ENCODE peak calls at places on chromosomes 11 and 22, in four cellular contexts. One of them, this sample, is unnamed.

GRCh38 chr11:65811764-65812475 is 21.8 kb upstream of the SNX32 start:
- DNase-seq in PC-3: no peak
- DNase-seq in hepatocyte: no peak
- DNase-seq in OCI-LY7: no peak
- DNase-seq in this sample: no peak

GRCh38 chr11:117923773-117924172 is 5.4 kb downstream of the TMPRSS13 start:
- DNase-seq in PC-3: no peak
- DNase-seq in hepatocyte: no peak
- DNase-seq in OCI-LY7: no peak
- DNase-seq in this sample: no peak

GRCh38 chr11:107157146-107157808 is 139.0 kb upstream of the GUCY1A2 start:
- DNase-seq in PC-3: no peak
- DNase-seq in hepatocyte: no peak
- DNase-seq in OCI-LY7: no peak
- DNase-seq in this sample: peak

GRCh38 chr22:17706451-17706900 is 67.8 kb downstream of the BID start:
- DNase-seq in PC-3: peak
- DNase-seq in hepatocyte: peak
- DNase-seq in OCI-LY7: peak
- DNase-seq in this sample: peak

GRCh38 chr11:11149671-11150459 is 203.2 kb downstream of the CSNK2A3 start:
- DNase-seq in PC-3: no peak
- DNase-seq in hepatocyte: no peak
- DNase-seq in OCI-LY7: peak
- DNase-seq in this sample: no peak

GRCh38 chr22:48327721-48328120 is 1500.0 kb downstream of the BRD1 start:
- DNase-seq in PC-3: no peak
- DNase-seq in hepatocyte: no peak
- DNase-seq in OCI-LY7: no peak
- DNase-seq in this sample: no peak

GRCh38 chr22:41987276-41987675 is 11.3 kb upstream of the WBP2NL start:
- DNase-seq in PC-3: no peak
- DNase-seq in hepatocyte: no peak
- DNase-seq in OCI-LY7: no peak
- DNase-seq in this sample: no peak

GRCh38 chr11:93537767-93538261 is 5.4 kb downstream of the SMCO4 start:
- DNase-seq in PC-3: peak
- DNase-seq in hepatocyte: peak
- DNase-seq in OCI-LY7: no peak
- DNase-seq in this sample: no peak

GRCh38 chr11:125871391-125872137 is 15.9 kb upstream of the HYLS1 start:
- DNase-seq in PC-3: peak
- DNase-seq in hepatocyte: peak
- DNase-seq in OCI-LY7: peak
- DNase-seq in this sample: peak

GRCh38 chr22:29300807-29301601 is 5.4 kb upstream of the GAS2L1 start:
- DNase-seq in PC-3: no peak
- DNase-seq in hepatocyte: no peak
- DNase-seq in OCI-LY7: no peak
- DNase-seq in this sample: peak

GRCh38 chr11:2674681-2675131 is 25.1 kb downstream of the KCNQ1OT1 start:
- DNase-seq in PC-3: no peak
- DNase-seq in hepatocyte: no peak
- DNase-seq in OCI-LY7: no peak
- DNase-seq in this sample: peak

GRCh38 chr11:94770563-94771120 is 2.5 kb downstream of the AMOTL1 start:
- DNase-seq in PC-3: no peak
- DNase-seq in hepatocyte: no peak
- DNase-seq in OCI-LY7: no peak
- DNase-seq in this sample: no peak

GRCh38 chr11:65301491-65302329 is 13.0 kb upstream of the CDC42EP2 start:
- DNase-seq in PC-3: no peak
- DNase-seq in hepatocyte: peak
- DNase-seq in OCI-LY7: no peak
- DNase-seq in this sample: peak

GRCh38 chr11:90438069-90438468 is 215.2 kb upstream of the CHORDC1 start:
- DNase-seq in PC-3: no peak
- DNase-seq in hepatocyte: no peak
- DNase-seq in OCI-LY7: no peak
- DNase-seq in this sample: peak

GRCh38 chr22:49702068-49702397 is 125.6 kb downstream of the BRD1 start:
- DNase-seq in PC-3: no peak
- DNase-seq in hepatocyte: no peak
- DNase-seq in OCI-LY7: no peak
- DNase-seq in this sample: no peak

GRCh38 chr11:26947904-26948639 is 45.8 kb upstream of the FIBIN start:
- DNase-seq in PC-3: no peak
- DNase-seq in hepatocyte: no peak
- DNase-seq in OCI-LY7: no peak
- DNase-seq in this sample: no peak

GRCh38 chr11:59766542-59766941 is 11.4 kb downstream of the STX3 start:
- DNase-seq in PC-3: no peak
- DNase-seq in hepatocyte: peak
- DNase-seq in OCI-LY7: no peak
- DNase-seq in this sample: no peak

GRCh38 chr22:29083576-29084566 is 11.0 kb downstream of the KREMEN1 start:
- DNase-seq in PC-3: peak
- DNase-seq in hepatocyte: no peak
- DNase-seq in OCI-LY7: no peak
- DNase-seq in this sample: no peak

GRCh38 chr22:30969532-30970355 is 679 bp downstream of the TUG1 start:
- DNase-seq in PC-3: peak
- DNase-seq in hepatocyte: peak
- DNase-seq in OCI-LY7: peak
- DNase-seq in this sample: peak

GRCh38 chr22:48905206-48905975 is 922.3 kb downstream of the BRD1 start:
- DNase-seq in PC-3: no peak
- DNase-seq in hepatocyte: no peak
- DNase-seq in OCI-LY7: no peak
- DNase-seq in this sample: no peak

GRCh38 chr11:73520358-73521061 is 77.4 kb downstream of the FAM168A start:
- DNase-seq in PC-3: no peak
- DNase-seq in hepatocyte: no peak
- DNase-seq in OCI-LY7: no peak
- DNase-seq in this sample: no peak

GRCh38 chr22:31488346-31488883 is 1.2 kb downstream of the EIF4ENIF1 start:
- DNase-seq in PC-3: no peak
- DNase-seq in hepatocyte: no peak
- DNase-seq in OCI-LY7: no peak
- DNase-seq in this sample: no peak

GRCh38 chr22:31286360-31287255 is 5.7 kb downstream of the PIK3IP1 start:
- DNase-seq in PC-3: no peak
- DNase-seq in hepatocyte: no peak
- DNase-seq in OCI-LY7: peak
- DNase-seq in this sample: no peak

GRCh38 chr22:41021039-41021654 is 70.0 kb downstream of the RBX1 start:
- DNase-seq in PC-3: no peak
- DNase-seq in hepatocyte: peak
- DNase-seq in OCI-LY7: peak
- DNase-seq in this sample: peak

GRCh38 chr11:2804701-2805387 is 80.7 kb downstream of the CDKN1C start:
- DNase-seq in PC-3: no peak
- DNase-seq in hepatocyte: no peak
- DNase-seq in OCI-LY7: no peak
- DNase-seq in this sample: no peak

GRCh38 chr11:22466809-22467208 is 128.6 kb downstream of the SLC17A6 start:
- DNase-seq in PC-3: peak
- DNase-seq in hepatocyte: peak
- DNase-seq in OCI-LY7: no peak
- DNase-seq in this sample: no peak

GRCh38 chr11:79052539-79052938 is 388.3 kb downstream of the TENM4 start:
- DNase-seq in PC-3: peak
- DNase-seq in hepatocyte: no peak
- DNase-seq in OCI-LY7: no peak
- DNase-seq in this sample: peak

GRCh38 chr11:68658097-68658496 is 26.2 kb upstream of the GAL start:
- DNase-seq in PC-3: no peak
- DNase-seq in hepatocyte: no peak
- DNase-seq in OCI-LY7: no peak
- DNase-seq in this sample: no peak

GRCh38 chr11:112499908-112500204 is 239.2 kb upstream of the PLET1 start:
- DNase-seq in PC-3: no peak
- DNase-seq in hepatocyte: no peak
- DNase-seq in OCI-LY7: no peak
- DNase-seq in this sample: peak

GRCh38 chr11:125494601-125494986 is 1.5 kb downstream of the FEZ1 start:
- DNase-seq in PC-3: no peak
- DNase-seq in hepatocyte: no peak
- DNase-seq in OCI-LY7: no peak
- DNase-seq in this sample: no peak

DNA sequence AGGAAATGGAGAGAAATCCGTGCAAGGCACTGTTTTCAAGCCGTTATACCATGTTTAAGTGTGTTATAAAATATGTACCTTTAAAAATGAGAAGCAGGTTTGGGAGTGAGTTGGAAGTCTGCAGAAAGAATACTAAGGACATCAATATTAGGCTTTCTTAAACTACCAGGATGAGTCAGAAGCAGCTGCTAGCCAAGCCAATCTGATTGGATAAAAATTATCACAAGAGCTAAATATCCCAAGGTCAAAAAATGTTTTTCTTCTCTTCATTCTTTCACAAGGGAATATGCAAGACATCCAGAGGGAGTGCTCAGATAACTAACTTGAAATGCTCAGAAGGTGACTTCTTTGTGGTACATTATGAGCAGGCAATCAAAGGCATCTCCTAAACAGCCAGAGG is 19.3 kb upstream of the CKAP5 start:
- DNase-seq in PC-3: no peak
- DNase-seq in hepatocyte: no peak
- DNase-seq in OCI-LY7: no peak
- DNase-seq in this sample: no peak
- H3K4me2 ChIP-seq in PC-3: no peak
- H3K4me2 ChIP-seq in hepatocyte: no peak
- H3K4me2 ChIP-seq in OCI-LY7: no peak
- H3K4me2 ChIP-seq in this sample: no peak

DNA sequence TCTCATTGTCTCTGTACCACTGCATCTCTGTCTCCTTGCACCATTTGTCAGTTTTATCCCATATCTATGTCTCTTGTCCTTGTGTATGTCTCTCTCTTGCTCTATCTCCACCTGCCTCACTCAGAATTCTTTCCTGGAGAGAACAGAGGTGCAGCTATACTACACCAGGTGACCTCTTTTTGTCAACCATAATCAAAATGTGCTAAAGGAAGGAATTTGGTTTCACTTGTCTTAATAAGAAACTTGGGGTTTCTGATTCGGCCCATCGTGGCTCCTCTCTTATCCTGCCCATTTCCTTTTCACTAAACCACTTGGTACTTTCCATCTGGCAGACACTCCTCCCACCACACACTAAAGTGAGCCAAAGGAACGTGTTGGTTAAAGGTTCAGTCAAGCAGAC is 2.0 kb upstream of the C11orf42 start:
- DNase-seq in PC-3: no peak
- DNase-seq in hepatocyte: no peak
- DNase-seq in OCI-LY7: no peak
- DNase-seq in this sample: no peak
- TF ChIP-seq EZH2phosphoT487 in PC-3: no peak
- TF ChIP-seq EZH2phosphoT487 in hepatocyte: no peak
- TF ChIP-seq EZH2phosphoT487 in OCI-LY7: no peak
- TF ChIP-seq EZH2phosphoT487 in this sample: no peak

DNA sequence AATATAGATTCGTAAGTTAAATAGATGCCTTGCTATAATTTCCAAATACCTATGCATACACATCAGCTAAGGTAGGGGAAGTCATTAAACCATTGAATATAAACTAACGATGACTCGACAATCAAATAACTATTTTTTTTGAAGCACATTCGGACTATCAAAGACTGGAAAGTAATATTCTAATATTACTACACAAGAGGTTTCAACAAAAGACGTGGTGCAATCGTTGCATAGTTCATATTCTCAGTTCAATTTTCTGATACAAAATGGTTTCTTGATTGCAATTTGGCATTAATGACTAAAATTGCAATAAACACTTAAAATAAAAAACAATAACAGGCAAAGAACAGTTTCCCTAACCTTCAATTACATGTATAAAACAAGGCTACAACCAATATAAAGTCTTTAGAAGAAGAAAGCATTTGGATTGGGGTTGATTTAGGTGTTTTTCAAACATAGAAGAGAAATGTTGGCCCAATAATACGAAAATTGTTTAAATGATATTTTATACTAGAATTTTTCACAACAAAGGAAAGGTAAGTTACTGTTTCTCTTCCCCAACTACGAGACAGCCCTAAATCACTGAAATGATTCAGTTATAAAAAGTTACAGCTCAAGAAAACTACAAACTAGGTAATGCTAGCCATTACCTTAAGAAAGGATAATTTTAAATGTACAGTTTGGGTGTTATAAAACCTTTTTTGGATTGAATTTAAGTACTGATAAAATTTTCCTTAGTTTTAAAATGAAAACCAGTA is 17.6 kb downstream of the BLID start:
- DNase-seq in PC-3: peak
- DNase-seq in hepatocyte: no peak
- DNase-seq in OCI-LY7: no peak
- DNase-seq in this sample: no peak
- H3K4me2 ChIP-seq in PC-3: peak
- H3K4me2 ChIP-seq in hepatocyte: peak
- H3K4me2 ChIP-seq in OCI-LY7: no peak
- H3K4me2 ChIP-seq in this sample: peak

GRCh38 chr11:95892892-95893570 is 30.9 kb downstream of the MTMR2 start:
- DNase-seq in PC-3: no peak
- DNase-seq in hepatocyte: peak
- DNase-seq in OCI-LY7: no peak
- DNase-seq in this sample: no peak

GRCh38 chr11:95888439-95888838 is 35.5 kb downstream of the MTMR2 start:
- DNase-seq in PC-3: no peak
- DNase-seq in hepatocyte: no peak
- DNase-seq in OCI-LY7: no peak
- DNase-seq in this sample: no peak

GRCh38 chr11:95888852-95889251 is 35.1 kb downstream of the MTMR2 start:
- DNase-seq in PC-3: no peak
- DNase-seq in hepatocyte: no peak
- DNase-seq in OCI-LY7: no peak
- DNase-seq in this sample: no peak

GRCh38 chr11:95895815-95896214 is 28.1 kb downstream of the MTMR2 start:
- DNase-seq in PC-3: no peak
- DNase-seq in hepatocyte: no peak
- DNase-seq in OCI-LY7: no peak
- DNase-seq in this sample: no peak

DNA sequence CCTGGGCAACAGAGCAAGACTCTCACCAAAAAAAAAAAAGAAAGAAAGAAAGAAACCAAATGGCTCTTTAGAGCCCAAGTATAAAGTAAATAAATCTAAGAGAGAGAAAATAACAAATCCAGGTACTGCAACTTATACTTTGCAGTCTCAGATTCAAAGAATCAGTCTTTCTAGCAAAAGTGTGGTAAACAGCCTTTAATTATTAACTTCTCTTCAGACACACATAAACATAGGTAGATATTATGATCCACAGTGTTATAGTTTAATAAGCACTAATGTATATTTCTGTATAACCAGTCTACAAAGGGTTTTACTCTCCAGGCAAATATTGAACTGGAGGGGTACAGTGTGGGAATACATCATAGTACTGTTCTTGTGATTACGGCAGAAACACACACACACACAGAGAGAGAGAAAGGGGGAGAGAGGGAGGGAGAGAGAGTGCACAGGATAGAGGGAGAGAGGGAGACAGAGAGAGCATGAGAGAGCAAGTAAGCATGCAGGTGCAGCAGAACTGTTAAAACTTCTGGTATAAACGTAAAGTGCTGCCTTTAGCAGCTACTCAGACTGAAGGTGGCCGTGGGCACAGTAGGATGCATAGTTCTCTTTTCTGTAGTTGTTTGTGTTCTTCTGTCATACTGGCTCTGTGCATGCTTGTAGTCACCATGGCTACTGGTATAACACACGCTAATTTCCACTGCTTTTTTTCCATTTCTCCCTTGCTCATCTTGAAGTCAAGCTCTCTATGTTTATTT is 32.3 kb downstream of the MTMR2 start:
- DNase-seq in PC-3: no peak
- DNase-seq in hepatocyte: peak
- DNase-seq in OCI-LY7: no peak
- DNase-seq in this sample: no peak
- TF ChIP-seq EZH2phosphoT487 in PC-3: no peak
- TF ChIP-seq EZH2phosphoT487 in hepatocyte: no peak
- TF ChIP-seq EZH2phosphoT487 in OCI-LY7: no peak
- TF ChIP-seq EZH2phosphoT487 in this sample: no peak